ENCODE peak calls at places on chromosomes 7 and 10, in four cellular contexts. One of them, this sample, is unnamed.

GRCh38 chr7:131774419-131775220 is 218.2 kb upstream of the PODXL start:
- DNase-seq in HepG2: no peak
- DNase-seq in GM12878: no peak
- DNase-seq in K562: no peak
- DNase-seq in this sample: no peak

GRCh38 chr10:53646525-53646924 is 873.9 kb upstream of the MBL2 start:
- DNase-seq in K562: no peak
- DNase-seq in GM12878: no peak
- DNase-seq in HepG2: no peak
- DNase-seq in this sample: no peak

GRCh38 chr10:46237815-46238510 is 48.8 kb upstream of the ANTXRL start:
- DNase-seq in K562: no peak
- DNase-seq in HepG2: no peak
- DNase-seq in GM12878: no peak
- DNase-seq in this sample: no peak

GRCh38 chr7:81457858-81458522 is 311.9 kb downstream of the HGF start:
- DNase-seq in GM12878: no peak
- DNase-seq in HepG2: no peak
- DNase-seq in K562: no peak
- DNase-seq in this sample: peak

GRCh38 chr10:50362547-50363125 is 111.3 kb upstream of the ASAH2 start:
- DNase-seq in HepG2: no peak
- DNase-seq in K562: no peak
- DNase-seq in GM12878: peak
- DNase-seq in this sample: no peak

GRCh38 chr10:84424731-84425165 is 96.4 kb downstream of the CCSER2 start:
- DNase-seq in GM12878: peak
- DNase-seq in K562: no peak
- DNase-seq in HepG2: peak
- DNase-seq in this sample: peak

GRCh38 chr10:104254493-104255243 is at the start of gene GSTO1:
- DNase-seq in K562: peak
- DNase-seq in HepG2: peak
- DNase-seq in GM12878: peak
- DNase-seq in this sample: peak

GRCh38 chr10:13984647-13985155 is 346.0 kb downstream of the FRMD4A start:
- DNase-seq in K562: no peak
- DNase-seq in GM12878: no peak
- DNase-seq in HepG2: no peak
- DNase-seq in this sample: no peak

GRCh38 chr10:24681476-24682088 is 42.1 kb downstream of the ARHGAP21 start:
- DNase-seq in HepG2: peak
- DNase-seq in GM12878: no peak
- DNase-seq in K562: no peak
- DNase-seq in this sample: no peak

GRCh38 chr7:86643478-86644281 is at the start of gene GRM3:
- DNase-seq in GM12878: no peak
- DNase-seq in HepG2: no peak
- DNase-seq in K562: no peak
- DNase-seq in this sample: peak

GRCh38 chr7:112740667-112741066 is 49.5 kb downstream of the TMEM168 start:
- DNase-seq in GM12878: no peak
- DNase-seq in HepG2: no peak
- DNase-seq in K562: no peak
- DNase-seq in this sample: no peak

GRCh38 chr7:112744818-112745217 is 45.4 kb downstream of the TMEM168 start:
- DNase-seq in GM12878: no peak
- DNase-seq in K562: no peak
- DNase-seq in HepG2: no peak
- DNase-seq in this sample: no peak

GRCh38 chr7:112745635-112746034 is 44.6 kb downstream of the TMEM168 start:
- DNase-seq in HepG2: no peak
- DNase-seq in GM12878: no peak
- DNase-seq in K562: no peak
- DNase-seq in this sample: no peak

GRCh38 chr7:112739436-112740180 is 50.6 kb downstream of the TMEM168 start:
- DNase-seq in K562: no peak
- DNase-seq in HepG2: no peak
- DNase-seq in GM12878: no peak
- DNase-seq in this sample: no peak

GRCh38 chr7:112743811-112744210 is 46.4 kb downstream of the TMEM168 start:
- DNase-seq in HepG2: no peak
- DNase-seq in GM12878: no peak
- DNase-seq in K562: no peak
- DNase-seq in this sample: no peak
- TF ChIP-seq FOXM1 in HepG2: no peak
- TF ChIP-seq FOXM1 in GM12878: no peak
- TF ChIP-seq FOXM1 in K562: no peak
- TF ChIP-seq FOXM1 in this sample: no peak

DNA sequence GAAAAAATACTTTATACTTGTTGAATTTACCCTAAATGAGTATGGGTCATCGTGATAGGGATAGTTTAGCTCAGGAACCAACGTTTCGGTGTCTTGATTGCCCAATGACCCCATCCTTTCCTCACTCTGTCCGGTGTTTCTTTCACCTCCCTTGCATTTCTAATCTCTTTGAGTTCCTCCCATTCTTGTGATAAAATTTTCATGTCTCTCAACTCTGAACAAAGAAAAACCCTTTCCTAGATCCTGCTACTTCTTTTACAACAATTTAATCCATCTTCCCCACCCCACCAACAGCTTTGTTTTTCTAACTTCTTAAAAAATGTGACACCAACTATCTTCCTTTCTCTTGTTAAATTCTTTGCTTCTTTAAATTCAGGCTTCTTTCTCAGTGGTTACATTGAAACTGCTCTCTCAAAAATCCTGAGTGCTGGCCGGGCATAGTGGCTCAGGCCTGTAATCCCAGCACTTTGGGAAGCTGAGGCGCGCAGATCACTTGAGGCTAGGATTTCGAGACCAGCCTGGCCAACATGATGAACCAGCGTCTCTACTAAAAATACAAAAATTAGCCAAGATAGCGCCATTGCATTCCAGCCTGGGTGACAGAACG is 130.3 kb upstream of the MINDY3 start:
- DNase-seq in K562: no peak
- DNase-seq in HepG2: no peak
- DNase-seq in GM12878: no peak
- DNase-seq in this sample: no peak
- TF ChIP-seq TARDBP in K562: no peak
- TF ChIP-seq TARDBP in HepG2: no peak
- TF ChIP-seq TARDBP in GM12878: no peak
- TF ChIP-seq TARDBP in this sample: no peak

DNA sequence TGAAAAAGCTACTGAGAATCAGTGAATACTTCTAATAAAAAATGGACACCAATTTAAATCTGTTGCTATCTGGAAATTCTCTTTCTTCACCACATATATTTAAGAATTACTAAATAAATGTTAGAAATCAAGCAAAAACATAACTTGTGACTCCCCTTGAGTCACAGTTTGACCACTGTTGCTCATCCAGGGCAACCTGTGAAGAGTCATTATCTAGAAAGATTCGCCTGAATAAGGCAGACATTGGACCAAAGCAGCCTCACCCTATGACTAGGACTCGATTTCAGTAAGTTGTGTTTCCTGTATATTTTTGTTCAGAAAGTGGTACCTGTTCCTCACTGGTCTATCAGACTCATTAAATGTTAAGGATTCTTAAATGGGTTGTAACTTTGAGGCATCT is 572.4 kb downstream of the ATRNL1 start:
- DNase-seq in GM12878: no peak
- DNase-seq in K562: no peak
- DNase-seq in HepG2: no peak
- DNase-seq in this sample: no peak
- TF ChIP-seq FOXM1 in GM12878: no peak
- TF ChIP-seq FOXM1 in K562: no peak
- TF ChIP-seq FOXM1 in HepG2: no peak
- TF ChIP-seq FOXM1 in this sample: no peak

GRCh38 chr7:41915861-41916260 is 213.0 kb upstream of the INHBA start:
- DNase-seq in HepG2: no peak
- DNase-seq in GM12878: no peak
- DNase-seq in K562: no peak
- DNase-seq in this sample: no peak
- TF ChIP-seq TARDBP in HepG2: no peak
- TF ChIP-seq TARDBP in GM12878: no peak
- TF ChIP-seq TARDBP in K562: no peak
- TF ChIP-seq TARDBP in this sample: no peak

GRCh38 chr7:103991406-103991805 is 1.9 kb upstream of the RELN start:
- DNase-seq in HepG2: no peak
- DNase-seq in GM12878: no peak
- DNase-seq in K562: no peak
- DNase-seq in this sample: no peak

GRCh38 chr7:103989200-103989784 is at the start of gene RELN:
- DNase-seq in GM12878: no peak
- DNase-seq in K562: peak
- DNase-seq in HepG2: peak
- DNase-seq in this sample: peak

GRCh38 chr7:103990991-103991390 is 1.5 kb upstream of the RELN start:
- DNase-seq in K562: no peak
- DNase-seq in HepG2: peak
- DNase-seq in GM12878: no peak
- DNase-seq in this sample: no peak

GRCh38 chr7:103988468-103989199 is 824 bp downstream of the RELN start:
- DNase-seq in GM12878: no peak
- DNase-seq in HepG2: peak
- DNase-seq in K562: no peak
- DNase-seq in this sample: no peak

GRCh38 chr7:103989785-103990775 is 622 bp upstream of the RELN start:
- DNase-seq in K562: peak
- DNase-seq in GM12878: no peak
- DNase-seq in HepG2: peak
- DNase-seq in this sample: peak
- TF ChIP-seq FOXM1 in K562: no peak
- TF ChIP-seq FOXM1 in GM12878: no peak
- TF ChIP-seq FOXM1 in HepG2: no peak
- TF ChIP-seq FOXM1 in this sample: no peak

This sample was measured in HEK293T.